ENCODE peak calls at places on chromosome 16, in nine cellular contexts. X is uterus, T is lower leg skin, F is NCI-H446, N is iris pigment epithelial cell, J is GM23338, P is HS-5, B is NCI-H226, G is MM.1S. Z is an unnamed sample.

GRCh38 chr16:57775661-57776469 is 26.4 kb downstream of the KIFC3 start:
- DNase-seq in G (no peak), B (no peak), T (no peak), F (no peak), J (peak), X (no peak), P (no peak), N (no peak), Z (no peak)

GRCh38 chr16:59060212-59060611 is 326.1 kb upstream of the GOT2 start:
- DNase-seq in G (no peak), T (no peak), N (peak), J (no peak), B (peak), X (no peak), P (peak), F (no peak), Z (no peak)

GRCh38 chr16:4006441-4006989 is 109.7 kb downstream of the ADCY9 start:
- DNase-seq in G (no peak), T (no peak), X (no peak), N (no peak), J (no peak), B (no peak), F (no peak), P (no peak), Z (no peak)

GRCh38 chr16:87855852-87856715 is 13.2 kb downstream of the SLC7A5 start:
- DNase-seq in J (no peak), X (no peak), T (no peak), G (no peak), P (no peak), B (no peak), F (peak), N (peak), Z (no peak)

GRCh38 chr16:55534773-55535172 is 25.9 kb downstream of the LPCAT2 start:
- DNase-seq in J (no peak), F (no peak), X (no peak), T (no peak), G (peak), N (no peak), P (no peak), B (no peak), Z (no peak)

GRCh38 chr16:55697867-55698266 is 42.1 kb downstream of the SLC6A2 start:
- DNase-seq in F (no peak), P (no peak), N (no peak), J (peak), T (no peak), B (no peak), G (no peak), X (no peak), Z (no peak)

GRCh38 chr16:7714775-7715174 is 382.1 kb downstream of the RBFOX1 start:
- DNase-seq in J (no peak), T (no peak), P (no peak), N (no peak), F (no peak), G (no peak), B (no peak), X (no peak), Z (no peak)

GRCh38 chr16:84677849-84678248 is 22.0 kb upstream of the USP10 start:
- DNase-seq in B (no peak), T (no peak), N (no peak), G (no peak), F (no peak), J (no peak), X (no peak), P (no peak), Z (no peak)

GRCh38 chr16:11310997-11311561 is 29.9 kb upstream of the PRM1 start:
- DNase-seq in G (peak), J (no peak), B (no peak), T (no peak), F (no peak), N (peak), P (no peak), X (no peak), Z (peak)

GRCh38 chr16:14199624-14200023 is 128.5 kb downstream of the MRTFB start:
- DNase-seq in F (no peak), B (peak), P (no peak), G (no peak), T (no peak), N (peak), X (no peak), J (no peak), Z (no peak)

GRCh38 chr16:31181102-31181830 is 1.3 kb downstream of the FUS start:
- DNase-seq in X (peak), N (peak), P (no peak), T (peak), G (no peak), J (no peak), B (peak), F (no peak), Z (no peak)

GRCh38 chr16:27174007-27174406 is 29.3 kb upstream of the KDM8 start:
- DNase-seq in F (no peak), N (no peak), P (no peak), B (no peak), J (no peak), T (no peak), X (no peak), G (peak), Z (peak)

GRCh38 chr16:54928421-54929089 is 2.1 kb upstream of the IRX5 start:
- DNase-seq in B (peak), J (peak), F (peak), N (peak), T (peak), G (peak), P (no peak), X (peak), Z (peak)

GRCh38 chr16:68704232-68704867 is 32.7 kb upstream of the CDH1 start:
- DNase-seq in J (peak), F (peak), B (peak), N (peak), X (peak), G (peak), P (peak), T (peak), Z (peak)